ENCODE peak calls at places on chromosomes 11 and 22, in five cellular contexts. K is head of caudate nucleus, W is prostate gland, A is GM23248, N is neural crest cell. M is an unnamed sample.

GRCh38 chr11:111105566-111105965 is 140.0 kb upstream of the POU2AF2 start:
- DNase-seq in W (no peak), K (no peak), N (no peak), A (peak; percentile 68), M (no peak)

GRCh38 chr11:121253951-121254350 is 38.6 kb upstream of the SC5D start:
- DNase-seq in K (no peak), W (no peak), A (no peak), N (no peak), M (no peak)

GRCh38 chr11:75191330-75191717 is 40.4 kb downstream of the SLCO2B1 start:
- DNase-seq in N (no peak), K (no peak), W (no peak), A (no peak), M (no peak)

GRCh38 chr22:35961480-35961902 is 67.1 kb downstream of the RBFOX2 start:
- DNase-seq in W (no peak), A (peak; percentile 68), K (peak; percentile 65), N (no peak), M (peak; percentile 33)

GRCh38 chr11:27291954-27292641 is 70.9 kb downstream of the CCDC34 start:
- DNase-seq in A (peak; percentile 55), K (no peak), N (no peak), W (no peak), M (peak; percentile 48)

GRCh38 chr11:10606536-10607208 is 38.2 kb upstream of the LYVE1 start:
- DNase-seq in A (peak; percentile 71), N (no peak), W (no peak), K (no peak), M (no peak)

GRCh38 chr11:1744879-1745700 is 5.3 kb downstream of the IFITM10 start:
- DNase-seq in N (no peak), W (no peak), A (no peak), K (no peak), M (no peak)

GRCh38 chr11:72782081-72782920 is 11.5 kb downstream of the STARD10 start:
- DNase-seq in K (no peak), N (no peak), W (no peak), A (no peak), M (no peak)

GRCh38 chr11:911031-911889 is 650 bp upstream of the CHID1 start:
- DNase-seq in K (peak; percentile 52), W (no peak), A (peak; percentile 92), N (peak; percentile 40), M (no peak)

GRCh38 chr22:46058591-46059519 is 81.9 kb upstream of the WNT7B start:
- DNase-seq in K (peak; percentile 52), N (no peak), A (peak; percentile 74), W (no peak), M (no peak)

GRCh38 chr22:22709719-22710445 is 65.5 kb downstream of the GGTLC2 start:
- DNase-seq in A (peak; percentile 27), K (no peak), N (no peak), W (no peak), M (no peak)

GRCh38 chr22:25702046-25702445 is 39.9 kb upstream of the MYO18B start:
- DNase-seq in W (no peak), N (no peak), K (no peak), A (peak; percentile 36), M (no peak)

GRCh38 chr22:50544746-50545253 is 899 bp upstream of the KLHDC7B start:
- DNase-seq in K (no peak), A (no peak), N (no peak), W (no peak), M (no peak)

GRCh38 chr11:68010058-68011041 is at the start of gene ALDH3B1:
- DNase-seq in K (peak; percentile 82), N (no peak), A (peak; percentile 95), W (peak; percentile 46), M (peak; percentile 94)

GRCh38 chr11:126410649-126411048 is 55.2 kb downstream of the ST3GAL4 start:
- DNase-seq in A (peak; percentile 55), W (no peak), N (no peak), K (no peak), M (peak; percentile 37)

GRCh38 chr11:105923814-105924213 is 98.2 kb downstream of the MSANTD4 start:
- DNase-seq in W (no peak), A (peak; percentile 62), N (no peak), K (no peak), M (no peak)

GRCh38 chr11:61551630-61552029 is 29.2 kb downstream of the SYT7 start:
- DNase-seq in K (no peak), A (peak; percentile 72), N (no peak), W (peak; percentile 69), M (no peak)

GRCh38 chr22:19062139-19062789 is 59.9 kb downstream of the DGCR2 start:
- DNase-seq in N (no peak), W (no peak), K (no peak), A (no peak), M (no peak)

GRCh38 chr22:34866081-34866480 is 199.9 kb upstream of the ISX start:
- DNase-seq in A (no peak), N (no peak), K (no peak), W (no peak), M (no peak)

GRCh38 chr22:30235687-30236170 is 10.8 kb downstream of the LIF start:
- DNase-seq in W (no peak), A (peak; percentile 48), K (no peak), N (no peak), M (peak; percentile 67)

GRCh38 chr22:47172771-47173534 is 410.5 kb downstream of the TBC1D22A start:
- DNase-seq in N (no peak), W (no peak), K (peak; percentile 20), A (no peak), M (no peak)

GRCh38 chr11:1113405-1114201 is 38.9 kb downstream of the MUC2 start:
- DNase-seq in N (no peak), A (no peak), W (no peak), K (peak; percentile 26), M (no peak)

GRCh38 chr11:130839950-130840666 is 76.2 kb downstream of the SNX19 start:
- DNase-seq in K (no peak), W (no peak), A (peak; percentile 73), N (no peak), M (no peak)

GRCh38 chr11:40328890-40329617 is 1130.4 kb downstream of the LRRC4C start:
- DNase-seq in W (peak; percentile 4), K (no peak), A (peak; percentile 84), N (no peak), M (peak; percentile 93)

GRCh38 chr11:129319201-129319600 is 56.4 kb upstream of the BARX2 start:
- DNase-seq in W (peak; percentile 21), K (no peak), A (no peak), N (no peak), M (no peak)

GRCh38 chr11:129247129-129247528 is 55.0 kb upstream of the ARHGAP32 start:
- DNase-seq in K (no peak), A (peak; percentile 60), W (no peak), N (no peak), M (no peak)

GRCh38 chr11:33742249-33742851 is 6.1 kb upstream of the CD59 start:
- DNase-seq in A (peak; percentile 40), W (no peak), N (no peak), K (no peak), M (no peak)

GRCh38 chr11:74686792-74687191 is 44.4 kb downstream of the CHRDL2 start:
- DNase-seq in N (no peak), K (no peak), A (peak; percentile 95), W (no peak), M (no peak)

GRCh38 chr11:125036933-125037332 is 26.2 kb upstream of the SLC37A2 start:
- DNase-seq in W (no peak), K (no peak), N (no peak), A (peak; percentile 96), M (no peak)

GRCh38 chr11:61954106-61955030 is 4.2 kb downstream of the BEST1 start:
- DNase-seq in K (no peak), A (peak; percentile 60), N (no peak), W (no peak), M (no peak)

GRCh38 chr11:13343931-13344717 is 66.5 kb downstream of the BMAL1 start:
- DNase-seq in A (peak; percentile 81), N (peak; percentile 78), W (peak; percentile 65), K (peak; percentile 79), M (peak; percentile 70)

GRCh38 chr11:70142171-70142875 is 60.8 kb upstream of the FADD start:
- DNase-seq in A (peak; percentile 17), W (no peak), N (no peak), K (no peak), M (no peak)

GRCh38 chr11:117230981-117231636 is 764 bp downstream of the PCSK7 start:
- DNase-seq in A (peak; percentile 44), W (no peak), N (no peak), K (no peak), M (no peak)

GRCh38 chr11:34358666-34359547 is 1.1 kb upstream of the ABTB2 start:
- DNase-seq in A (peak; percentile 88), K (peak; percentile 80), W (peak; percentile 72), N (peak; percentile 72), M (peak; percentile 80)

GRCh38 chr22:25563757-25564319 is 637 bp upstream of the GRK3 start:
- DNase-seq in K (peak; percentile 32), N (no peak), W (no peak), A (no peak), M (peak; percentile 13)

GRCh38 chr11:45736424-45736823 is 68.5 kb upstream of the SLC35C1 start:
- DNase-seq in K (no peak), N (no peak), W (peak; percentile 65), A (peak; percentile 56), M (no peak)

GRCh38 chr11:61773356-61773755 is 19.0 kb downstream of the TMEM258 start:
- DNase-seq in K (no peak), N (no peak), W (no peak), A (no peak), M (no peak)

GRCh38 chr11:76772100-76772782 is 10.9 kb upstream of the TSKU start:
- DNase-seq in K (no peak), W (no peak), A (no peak), N (no peak), M (no peak)

M was measured in mucosa of gallbladder.